ENCODE peak calls at places on chromosomes 13 and 19, in five cellular contexts. G is AG04450, S is amniotic epithelial cell, U is RWPE1, D is nephron progenitor cell. X is an unnamed sample.
A peak's percentile ranks its signal among the peaks of the same experiment; 100 is the strongest.

GRCh38 chr19:29704562-29705558 is 10.2 kb downstream of the C19orf12 start:
- DNase-seq in G (no peak), S (no peak), U (no peak), D (no peak), X (no peak)

GRCh38 chr19:3375221-3376088 is 9.1 kb downstream of the NFIC start:
- DNase-seq in G (no peak), S (no peak), U (no peak), D (no peak), X (no peak)

GRCh38 chr13:45811891-45812583 is 39.5 kb downstream of the SIAH3 start:
- DNase-seq in G (no peak), S (no peak), U (peak; percentile 75), D (no peak), X (no peak)

GRCh38 chr13:76865109-76865508 is 21.1 kb downstream of the KCTD12 start:
- DNase-seq in G (no peak), S (no peak), U (no peak), D (no peak), X (no peak)

GRCh38 chr19:45558399-45558878 is 26.2 kb downstream of the OPA3 start:
- DNase-seq in G (no peak), S (peak; percentile 51), U (peak; percentile 49), D (peak; percentile 60), X (peak; percentile 73)

GRCh38 chr13:33611016-33611805 is 206.7 kb upstream of the RFC3 start:
- DNase-seq in G (peak; percentile 23), S (peak; percentile 51), U (no peak), D (peak; percentile 34), X (no peak)

GRCh38 chr13:38636756-38637155 is 50.1 kb upstream of the FREM2 start:
- DNase-seq in G (no peak), S (no peak), U (peak; percentile 11), D (no peak), X (no peak)

GRCh38 chr13:23696610-23697009 is 126.4 kb downstream of the TNFRSF19 start:
- DNase-seq in G (no peak), S (no peak), U (no peak), D (no peak), X (no peak)

GRCh38 chr13:51626749-51627148 is 42.5 kb downstream of the WDFY2 start:
- DNase-seq in G (no peak), S (no peak), U (no peak), D (no peak), X (no peak)

GRCh38 chr13:87172166-87172825 is 498.9 kb upstream of the SLITRK5 start:
- DNase-seq in G (no peak), S (peak; percentile 84), U (no peak), D (no peak), X (no peak)

GRCh38 chr19:4717191-4717965 is 6.3 kb downstream of the DPP9 start:
- DNase-seq in G (no peak), S (peak; percentile 73), U (peak; percentile 95), D (no peak), X (no peak)

GRCh38 chr19:19423322-19423721 is 17.8 kb downstream of the GATAD2A start:
- DNase-seq in G (no peak), S (no peak), U (no peak), D (no peak), X (no peak)

GRCh38 chr13:40206241-40207109 is 460.0 kb downstream of the FOXO1 start:
- DNase-seq in G (no peak), S (no peak), U (peak; percentile 83), D (no peak), X (no peak)

GRCh38 chr19:31397308-31397707 is 48.1 kb upstream of the TSHZ3 start:
- DNase-seq in G (no peak), S (no peak), U (no peak), D (no peak), X (no peak)

GRCh38 chr19:55333870-55334269 is 5.8 kb upstream of the KMT5C start:
- DNase-seq in G (no peak), S (no peak), U (no peak), D (no peak), X (peak; percentile 70)

GRCh38 chr19:16897572-16898056 is 8.8 kb downstream of the F2RL3 start:
- DNase-seq in G (no peak), S (peak; percentile 42), U (no peak), D (no peak), X (no peak)

GRCh38 chr19:16435238-16435911 is 36.4 kb downstream of the EPS15L1 start:
- DNase-seq in G (peak; percentile 84), S (peak; percentile 97), U (no peak), D (no peak), X (no peak)

GRCh38 chr19:18504886-18505610 is 16.8 kb downstream of the ELL start:
- DNase-seq in G (no peak), S (no peak), U (no peak), D (no peak), X (no peak)

GRCh38 chr13:45850020-45850613 is 1.4 kb downstream of the SIAH3 start:
- DNase-seq in G (no peak), S (no peak), U (no peak), D (peak; percentile 45), X (no peak)

GRCh38 chr13:91621161-91621560 is 222.7 kb downstream of the GPC5 start:
- DNase-seq in G (no peak), S (no peak), U (no peak), D (no peak), X (no peak)

GRCh38 chr13:77918391-77919261 is at the start of gene EDNRB:
- DNase-seq in G (no peak), S (peak; percentile 6), U (peak; percentile 26), D (peak; percentile 29), X (no peak)

GRCh38 chr19:39246951-39247669 is 1.5 kb downstream of the IFNL4 start:
- DNase-seq in G (no peak), S (no peak), U (no peak), D (peak; percentile 62), X (no peak)

GRCh38 chr13:51739403-51740112 is 64.4 kb downstream of the DHRS12 start:
- DNase-seq in G (no peak), S (peak; percentile 69), U (no peak), D (no peak), X (no peak)

GRCh38 chr13:46134961-46135522 is 30.2 kb upstream of the CPB2 start:
- DNase-seq in G (no peak), S (peak; percentile 14), U (peak; percentile 82), D (peak; percentile 15), X (peak; percentile 23)

GRCh38 chr13:20588529-20589110 is 21.7 kb downstream of the IFT88 start:
- DNase-seq in G (no peak), S (no peak), U (no peak), D (no peak), X (no peak)

GRCh38 chr13:99979453-99980200 is 2.0 kb upstream of the ZIC2 start:
- DNase-seq in G (no peak), S (no peak), U (no peak), D (peak; percentile 45), X (no peak)

GRCh38 chr13:37338721-37339120 is 233.3 kb upstream of the CSNK1A1L start:
- DNase-seq in G (no peak), S (no peak), U (no peak), D (no peak), X (no peak)

GRCh38 chr13:80408270-80408669 is 67.3 kb upstream of the SPRY2 start:
- DNase-seq in G (no peak), S (no peak), U (no peak), D (no peak), X (no peak)

GRCh38 chr13:82661126-82661525 is 1221.1 kb downstream of the SLITRK1 start:
- DNase-seq in G (no peak), S (no peak), U (no peak), D (no peak), X (no peak)

GRCh38 chr13:38350114-38350617 is 515 bp downstream of the UFM1 start:
- DNase-seq in G (no peak), S (peak; percentile 58), U (peak; percentile 63), D (peak; percentile 51), X (peak; percentile 22)

GRCh38 chr19:5308471-5309437 is 31.9 kb downstream of the PTPRS start:
- DNase-seq in G (peak; percentile 86), S (peak; percentile 73), U (peak; percentile 85), D (no peak), X (no peak)

GRCh38 chr19:3510727-3511126 is 4.6 kb downstream of the FZR1 start:
- DNase-seq in G (no peak), S (no peak), U (no peak), D (no peak), X (no peak)

GRCh38 chr19:17931532-17932191 is 1.2 kb upstream of the CCDC124 start:
- DNase-seq in G (no peak), S (no peak), U (no peak), D (peak; percentile 43), X (no peak)

X was measured in HuH-7.5.